ENCODE peak calls at places on chromosomes 1 and 21, in seven cellular contexts. One of them, this sample, is unnamed. For H3K27me3 and H3K4me1, the result is how much of the 10 kb centered on the place peaks cover.

GRCh38 chr1:244057474-244058385 is 6.6 kb downstream of the ZBTB18 start:
- DNase-seq in DND-41: no peak
- DNase-seq in tibial artery: no peak
- DNase-seq in CD8-positive, alpha-beta T cell: no peak
- DNase-seq in NT2/D1: no peak
- DNase-seq in BE2C: no peak
- DNase-seq in foreskin keratinocyte: no peak
- DNase-seq in this sample: no peak

GRCh38 chr1:187733234-187733633 is 904.5 kb downstream of the PLA2G4A start:
- DNase-seq in DND-41: no peak
- DNase-seq in tibial artery: no peak
- DNase-seq in CD8-positive, alpha-beta T cell: no peak
- DNase-seq in NT2/D1: no peak
- DNase-seq in BE2C: no peak
- DNase-seq in foreskin keratinocyte: no peak
- DNase-seq in this sample: no peak

GRCh38 chr1:37879865-37880264 is 20.5 kb upstream of the MTF1 start:
- DNase-seq in DND-41: no peak
- DNase-seq in tibial artery: no peak
- DNase-seq in CD8-positive, alpha-beta T cell: no peak
- DNase-seq in NT2/D1: no peak
- DNase-seq in BE2C: no peak
- DNase-seq in foreskin keratinocyte: no peak
- DNase-seq in this sample: no peak

GRCh38 chr1:30877205-30877912 is 31.2 kb downstream of the SDC3 start:
- DNase-seq in DND-41: no peak
- DNase-seq in tibial artery: peak
- DNase-seq in CD8-positive, alpha-beta T cell: no peak
- DNase-seq in NT2/D1: no peak
- DNase-seq in BE2C: no peak
- DNase-seq in foreskin keratinocyte: peak
- DNase-seq in this sample: no peak

GRCh38 chr1:205335692-205336091 is 14.1 kb upstream of the NUAK2 start:
- DNase-seq in DND-41: peak
- DNase-seq in tibial artery: peak
- DNase-seq in CD8-positive, alpha-beta T cell: peak
- DNase-seq in NT2/D1: peak
- DNase-seq in BE2C: peak
- DNase-seq in foreskin keratinocyte: no peak
- DNase-seq in this sample: peak

GRCh38 chr1:153390938-153391710 is at the start of gene S100A8:
- DNase-seq in DND-41: no peak
- DNase-seq in tibial artery: peak
- DNase-seq in CD8-positive, alpha-beta T cell: no peak
- DNase-seq in NT2/D1: no peak
- DNase-seq in BE2C: no peak
- DNase-seq in foreskin keratinocyte: peak
- DNase-seq in this sample: no peak

GRCh38 chr1:109613396-109614147 is 5.8 kb downstream of the GNAT2 start:
- DNase-seq in DND-41: no peak
- DNase-seq in tibial artery: no peak
- DNase-seq in CD8-positive, alpha-beta T cell: no peak
- DNase-seq in NT2/D1: no peak
- DNase-seq in BE2C: no peak
- DNase-seq in foreskin keratinocyte: no peak
- DNase-seq in this sample: no peak

GRCh38 chr1:194658090-194658439 is 1471.7 kb upstream of the B3GALT2 start:
- DNase-seq in DND-41: no peak
- DNase-seq in tibial artery: no peak
- DNase-seq in CD8-positive, alpha-beta T cell: no peak
- DNase-seq in NT2/D1: no peak
- DNase-seq in BE2C: no peak
- DNase-seq in foreskin keratinocyte: peak
- DNase-seq in this sample: no peak

GRCh38 chr1:43563779-43564616 is 33.3 kb downstream of the PTPRF start:
- DNase-seq in DND-41: no peak
- DNase-seq in tibial artery: no peak
- DNase-seq in CD8-positive, alpha-beta T cell: no peak
- DNase-seq in NT2/D1: no peak
- DNase-seq in BE2C: no peak
- DNase-seq in foreskin keratinocyte: peak
- DNase-seq in this sample: no peak

GRCh38 chr1:179706339-179706941 is 36.7 kb upstream of the FAM163A start:
- DNase-seq in DND-41: peak
- DNase-seq in tibial artery: no peak
- DNase-seq in CD8-positive, alpha-beta T cell: peak
- DNase-seq in NT2/D1: peak
- DNase-seq in BE2C: peak
- DNase-seq in foreskin keratinocyte: no peak
- DNase-seq in this sample: peak

GRCh38 chr21:44874497-44875331 is 1.2 kb upstream of the PTTG1IP start:
- DNase-seq in DND-41: peak
- DNase-seq in tibial artery: peak
- DNase-seq in CD8-positive, alpha-beta T cell: no peak
- DNase-seq in NT2/D1: no peak
- DNase-seq in BE2C: no peak
- DNase-seq in foreskin keratinocyte: no peak
- DNase-seq in this sample: peak

GRCh38 chr1:213244664-213245091 is 193.6 kb downstream of the RPS6KC1 start:
- DNase-seq in DND-41: peak
- DNase-seq in tibial artery: no peak
- DNase-seq in CD8-positive, alpha-beta T cell: no peak
- DNase-seq in NT2/D1: peak
- DNase-seq in BE2C: peak
- DNase-seq in foreskin keratinocyte: no peak
- DNase-seq in this sample: peak

GRCh38 chr1:225612265-225612664 is 40.7 kb downstream of the ENAH start:
- DNase-seq in DND-41: no peak
- DNase-seq in tibial artery: no peak
- DNase-seq in CD8-positive, alpha-beta T cell: no peak
- DNase-seq in NT2/D1: no peak
- DNase-seq in BE2C: no peak
- DNase-seq in foreskin keratinocyte: no peak
- DNase-seq in this sample: no peak

GRCh38 chr1:226438007-226438406 is 30.1 kb upstream of the PARP1 start:
- DNase-seq in DND-41: no peak
- DNase-seq in tibial artery: no peak
- DNase-seq in CD8-positive, alpha-beta T cell: no peak
- DNase-seq in NT2/D1: no peak
- DNase-seq in BE2C: no peak
- DNase-seq in foreskin keratinocyte: no peak
- DNase-seq in this sample: no peak

GRCh38 chr1:83026745-83027144 is 972.2 kb downstream of the TTLL7 start:
- DNase-seq in DND-41: no peak
- DNase-seq in tibial artery: no peak
- DNase-seq in CD8-positive, alpha-beta T cell: no peak
- DNase-seq in NT2/D1: no peak
- DNase-seq in BE2C: no peak
- DNase-seq in foreskin keratinocyte: no peak
- DNase-seq in this sample: no peak

GRCh38 chr1:59025898-59026426 is 242.1 kb upstream of the JUN start:
- DNase-seq in DND-41: no peak
- DNase-seq in tibial artery: no peak
- DNase-seq in CD8-positive, alpha-beta T cell: no peak
- DNase-seq in NT2/D1: no peak
- DNase-seq in BE2C: no peak
- DNase-seq in foreskin keratinocyte: no peak
- DNase-seq in this sample: no peak

GRCh38 chr1:155133799-155134281 is 1.8 kb upstream of the SLC50A1 start:
- DNase-seq in DND-41: no peak
- DNase-seq in tibial artery: no peak
- DNase-seq in CD8-positive, alpha-beta T cell: no peak
- DNase-seq in NT2/D1: no peak
- DNase-seq in BE2C: no peak
- DNase-seq in foreskin keratinocyte: no peak
- DNase-seq in this sample: no peak

GRCh38 chr1:21378705-21379494 is 61.0 kb upstream of the NBPF3 start:
- DNase-seq in DND-41: no peak
- DNase-seq in tibial artery: no peak
- DNase-seq in CD8-positive, alpha-beta T cell: no peak
- DNase-seq in NT2/D1: no peak
- DNase-seq in BE2C: no peak
- DNase-seq in foreskin keratinocyte: no peak
- DNase-seq in this sample: no peak

GRCh38 chr1:3827813-3828307 is 29.2 kb downstream of the CEP104 start:
- DNase-seq in DND-41: no peak
- DNase-seq in tibial artery: no peak
- DNase-seq in CD8-positive, alpha-beta T cell: no peak
- DNase-seq in NT2/D1: no peak
- DNase-seq in BE2C: peak
- DNase-seq in foreskin keratinocyte: no peak
- DNase-seq in this sample: no peak

GRCh38 chr1:2474933-2475371 is 1.1 kb upstream of the PLCH2 start:
- DNase-seq in DND-41: no peak
- DNase-seq in tibial artery: no peak
- DNase-seq in CD8-positive, alpha-beta T cell: no peak
- DNase-seq in NT2/D1: no peak
- DNase-seq in BE2C: peak
- DNase-seq in foreskin keratinocyte: no peak
- DNase-seq in this sample: no peak
- H3K27me3 ChIP-seq in DND-41: under half
- H3K27me3 ChIP-seq in tibial artery: under half
- H3K27me3 ChIP-seq in CD8-positive, alpha-beta T cell: under half
- H3K27me3 ChIP-seq in NT2/D1: under half
- H3K27me3 ChIP-seq in BE2C: under half
- H3K27me3 ChIP-seq in foreskin keratinocyte: under half
- H3K27me3 ChIP-seq in this sample: under half

GRCh38 chr1:1891349-1892078 is 627 bp upstream of the GNB1 start:
- DNase-seq in DND-41: peak
- DNase-seq in tibial artery: peak
- DNase-seq in CD8-positive, alpha-beta T cell: no peak
- DNase-seq in NT2/D1: no peak
- DNase-seq in BE2C: peak
- DNase-seq in foreskin keratinocyte: no peak
- DNase-seq in this sample: peak

GRCh38 chr1:1889847-1890505 is 911 bp downstream of the GNB1 start:
- DNase-seq in DND-41: peak
- DNase-seq in tibial artery: peak
- DNase-seq in CD8-positive, alpha-beta T cell: peak
- DNase-seq in NT2/D1: no peak
- DNase-seq in BE2C: peak
- DNase-seq in foreskin keratinocyte: no peak
- DNase-seq in this sample: peak

GRCh38 chr1:1889090-1889750 is 1.7 kb downstream of the GNB1 start:
- DNase-seq in DND-41: no peak
- DNase-seq in tibial artery: no peak
- DNase-seq in CD8-positive, alpha-beta T cell: no peak
- DNase-seq in NT2/D1: no peak
- DNase-seq in BE2C: no peak
- DNase-seq in foreskin keratinocyte: no peak
- DNase-seq in this sample: no peak

GRCh38 chr1:1892079-1892762 is 1.3 kb upstream of the GNB1 start:
- DNase-seq in DND-41: no peak
- DNase-seq in tibial artery: no peak
- DNase-seq in CD8-positive, alpha-beta T cell: no peak
- DNase-seq in NT2/D1: no peak
- DNase-seq in BE2C: no peak
- DNase-seq in foreskin keratinocyte: peak
- DNase-seq in this sample: no peak

GRCh38 chr1:1890506-1891348 is at the start of gene GNB1:
- DNase-seq in DND-41: peak
- DNase-seq in tibial artery: peak
- DNase-seq in CD8-positive, alpha-beta T cell: peak
- DNase-seq in NT2/D1: peak
- DNase-seq in BE2C: peak
- DNase-seq in foreskin keratinocyte: peak
- DNase-seq in this sample: peak
- H3K4me1 ChIP-seq in DND-41: under half
- H3K4me1 ChIP-seq in tibial artery: half or more
- H3K4me1 ChIP-seq in CD8-positive, alpha-beta T cell: half or more
- H3K4me1 ChIP-seq in NT2/D1: under half
- H3K4me1 ChIP-seq in BE2C: under half
- H3K4me1 ChIP-seq in foreskin keratinocyte: under half
- H3K4me1 ChIP-seq in this sample: half or more

GRCh38 chr1:234495231-234495990 is 16.4 kb upstream of the TARBP1 start:
- DNase-seq in DND-41: no peak
- DNase-seq in tibial artery: no peak
- DNase-seq in CD8-positive, alpha-beta T cell: no peak
- DNase-seq in NT2/D1: no peak
- DNase-seq in BE2C: no peak
- DNase-seq in foreskin keratinocyte: peak
- DNase-seq in this sample: no peak
- H3K27me3 ChIP-seq in DND-41: under half
- H3K27me3 ChIP-seq in tibial artery: under half
- H3K27me3 ChIP-seq in CD8-positive, alpha-beta T cell: under half
- H3K27me3 ChIP-seq in NT2/D1: under half
- H3K27me3 ChIP-seq in BE2C: under half
- H3K27me3 ChIP-seq in foreskin keratinocyte: under half
- H3K27me3 ChIP-seq in this sample: under half

GRCh38 chr21:26125433-26126167 is 45.0 kb downstream of the APP start:
- DNase-seq in DND-41: no peak
- DNase-seq in tibial artery: no peak
- DNase-seq in CD8-positive, alpha-beta T cell: no peak
- DNase-seq in NT2/D1: no peak
- DNase-seq in BE2C: no peak
- DNase-seq in foreskin keratinocyte: no peak
- DNase-seq in this sample: no peak

GRCh38 chr21:26130249-26130896 is 40.2 kb downstream of the APP start:
- DNase-seq in DND-41: no peak
- DNase-seq in tibial artery: no peak
- DNase-seq in CD8-positive, alpha-beta T cell: no peak
- DNase-seq in NT2/D1: no peak
- DNase-seq in BE2C: no peak
- DNase-seq in foreskin keratinocyte: peak
- DNase-seq in this sample: no peak

GRCh38 chr21:26126168-26126553 is 44.4 kb downstream of the APP start:
- DNase-seq in DND-41: no peak
- DNase-seq in tibial artery: no peak
- DNase-seq in CD8-positive, alpha-beta T cell: no peak
- DNase-seq in NT2/D1: no peak
- DNase-seq in BE2C: no peak
- DNase-seq in foreskin keratinocyte: no peak
- DNase-seq in this sample: no peak

GRCh38 chr21:26127073-26127814 is 43.3 kb downstream of the APP start:
- DNase-seq in DND-41: no peak
- DNase-seq in tibial artery: no peak
- DNase-seq in CD8-positive, alpha-beta T cell: no peak
- DNase-seq in NT2/D1: no peak
- DNase-seq in BE2C: no peak
- DNase-seq in foreskin keratinocyte: no peak
- DNase-seq in this sample: no peak

DNA sequence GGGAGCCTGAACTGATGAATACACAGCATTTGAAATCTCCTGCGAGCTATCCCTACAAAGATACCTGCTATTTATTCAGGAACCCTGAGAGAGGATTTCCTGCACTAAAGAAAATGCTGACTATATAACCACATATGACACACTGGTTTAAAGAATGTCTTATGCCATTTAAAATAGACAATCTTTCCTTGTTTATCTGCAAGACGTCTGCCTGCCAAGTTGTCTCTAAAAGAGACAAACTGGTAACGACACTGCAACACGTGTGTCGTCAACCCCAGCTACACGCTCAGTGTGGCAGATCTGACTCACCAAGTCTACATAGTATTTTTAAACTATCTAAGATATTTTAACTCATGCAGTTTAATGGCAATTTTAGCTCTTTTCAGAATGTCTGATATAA is 42.7 kb downstream of the APP start:
- DNase-seq in DND-41: no peak
- DNase-seq in tibial artery: peak
- DNase-seq in CD8-positive, alpha-beta T cell: no peak
- DNase-seq in NT2/D1: no peak
- DNase-seq in BE2C: no peak
- DNase-seq in foreskin keratinocyte: peak
- DNase-seq in this sample: no peak
- H3K4me1 ChIP-seq in DND-41: under half
- H3K4me1 ChIP-seq in tibial artery: under half
- H3K4me1 ChIP-seq in CD8-positive, alpha-beta T cell: under half
- H3K4me1 ChIP-seq in NT2/D1: under half
- H3K4me1 ChIP-seq in BE2C: under half
- H3K4me1 ChIP-seq in foreskin keratinocyte: half or more
- H3K4me1 ChIP-seq in this sample: under half